ENCODE peak calls at places on chromosomes 13 and 19, in six cellular contexts. One of them, this sample, is unnamed.

GRCh38 chr13:31909889-31910551 is 121.6 kb upstream of the FRY start:
- DNase-seq in GM23338: peak; percentile 82
- DNase-seq in tibial artery: no peak
- DNase-seq in mammary epithelial cell: peak; percentile 37
- DNase-seq in thoracic aorta: no peak
- DNase-seq in CD8-positive, alpha-beta T cell: peak; percentile 53
- DNase-seq in this sample: peak; percentile 18

GRCh38 chr13:76289558-76289957 is 596.6 kb downstream of the KCTD12 start:
- DNase-seq in thoracic aorta: no peak
- DNase-seq in mammary epithelial cell: no peak
- DNase-seq in tibial artery: no peak
- DNase-seq in GM23338: no peak
- DNase-seq in CD8-positive, alpha-beta T cell: no peak
- DNase-seq in this sample: no peak

GRCh38 chr13:48571121-48571901 is 38.4 kb upstream of the RCBTB2 start:
- DNase-seq in CD8-positive, alpha-beta T cell: no peak
- DNase-seq in mammary epithelial cell: peak; percentile 43
- DNase-seq in thoracic aorta: no peak
- DNase-seq in tibial artery: peak; percentile 35
- DNase-seq in GM23338: no peak
- DNase-seq in this sample: no peak

GRCh38 chr13:27334774-27335490 is 64.3 kb downstream of the RASL11A start:
- DNase-seq in mammary epithelial cell: no peak
- DNase-seq in thoracic aorta: no peak
- DNase-seq in CD8-positive, alpha-beta T cell: no peak
- DNase-seq in tibial artery: no peak
- DNase-seq in GM23338: no peak
- DNase-seq in this sample: no peak

GRCh38 chr19:46404039-46404883 is 9.1 kb downstream of the CCDC8 start:
- DNase-seq in tibial artery: peak; percentile 59
- DNase-seq in CD8-positive, alpha-beta T cell: no peak
- DNase-seq in mammary epithelial cell: no peak
- DNase-seq in thoracic aorta: no peak
- DNase-seq in GM23338: peak; percentile 70
- DNase-seq in this sample: no peak

GRCh38 chr19:8001995-8002849 is 3.2 kb downstream of the ELAVL1 start:
- DNase-seq in mammary epithelial cell: peak; percentile 79
- DNase-seq in thoracic aorta: peak; percentile 11
- DNase-seq in GM23338: peak; percentile 93
- DNase-seq in tibial artery: peak; percentile 74
- DNase-seq in CD8-positive, alpha-beta T cell: peak; percentile 75
- DNase-seq in this sample: peak; percentile 68

GRCh38 chr19:16198363-16198636 is 589 bp downstream of the AP1M1 start:
- DNase-seq in thoracic aorta: no peak
- DNase-seq in GM23338: no peak
- DNase-seq in mammary epithelial cell: no peak
- DNase-seq in CD8-positive, alpha-beta T cell: no peak
- DNase-seq in tibial artery: no peak
- DNase-seq in this sample: no peak

GRCh38 chr13:82165396-82166174 is 1716.7 kb downstream of the SLITRK1 start:
- DNase-seq in thoracic aorta: no peak
- DNase-seq in CD8-positive, alpha-beta T cell: no peak
- DNase-seq in tibial artery: no peak
- DNase-seq in mammary epithelial cell: no peak
- DNase-seq in GM23338: no peak
- DNase-seq in this sample: no peak

GRCh38 chr19:28899703-28900102 is 313.2 kb downstream of the UQCRFS1 start:
- DNase-seq in tibial artery: no peak
- DNase-seq in thoracic aorta: no peak
- DNase-seq in mammary epithelial cell: no peak
- DNase-seq in GM23338: no peak
- DNase-seq in CD8-positive, alpha-beta T cell: no peak
- DNase-seq in this sample: no peak

GRCh38 chr13:57631607-57632275 is at the start of gene PCDH17:
- DNase-seq in CD8-positive, alpha-beta T cell: no peak
- DNase-seq in tibial artery: peak; percentile 65
- DNase-seq in thoracic aorta: no peak
- DNase-seq in mammary epithelial cell: no peak
- DNase-seq in GM23338: peak; percentile 85
- DNase-seq in this sample: no peak

GRCh38 chr13:45178349-45179142 is 22.3 kb downstream of the KCTD4 start:
- DNase-seq in mammary epithelial cell: no peak
- DNase-seq in GM23338: no peak
- DNase-seq in thoracic aorta: no peak
- DNase-seq in tibial artery: no peak
- DNase-seq in CD8-positive, alpha-beta T cell: no peak
- DNase-seq in this sample: no peak
- H3K4me3 ChIP-seq in mammary epithelial cell: no peak overlapping the region
- H3K4me3 ChIP-seq in GM23338: no peak overlapping the region
- H3K4me3 ChIP-seq in thoracic aorta: no peak overlapping the region
- H3K4me3 ChIP-seq in tibial artery: no peak overlapping the region
- H3K4me3 ChIP-seq in CD8-positive, alpha-beta T cell: no peak overlapping the region
- H3K4me3 ChIP-seq in this sample: no peak overlapping the region

DNA sequence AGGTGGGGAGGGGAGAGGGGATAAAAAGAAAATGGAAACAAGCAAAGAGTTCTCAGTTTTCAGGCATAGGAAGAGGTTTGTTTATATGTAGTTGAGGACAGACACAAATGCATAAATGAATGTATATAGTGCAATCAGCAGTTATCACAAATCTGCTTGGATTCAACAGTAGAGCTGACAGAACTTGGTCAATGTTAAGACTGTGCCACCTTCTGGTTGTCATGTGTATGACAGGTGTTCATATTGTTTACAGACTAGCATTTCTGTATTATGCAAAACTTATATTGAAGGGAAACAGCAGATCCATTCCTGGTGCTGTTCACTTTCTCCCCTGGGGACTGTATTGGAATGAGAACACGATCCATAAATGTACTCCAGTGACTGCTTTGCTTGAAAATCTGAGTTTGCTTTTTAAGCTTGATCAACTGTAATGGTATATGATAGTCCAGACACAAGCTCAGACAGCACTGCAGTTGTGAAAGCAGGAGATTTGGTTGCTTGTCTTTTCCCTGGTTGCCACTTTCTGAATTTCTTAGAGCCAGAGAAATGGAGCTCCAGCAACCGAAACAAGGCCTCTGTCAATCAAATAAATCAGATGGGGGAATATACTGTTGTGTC is 319.5 kb upstream of the OBI1 start:
- DNase-seq in thoracic aorta: no peak
- DNase-seq in tibial artery: no peak
- DNase-seq in mammary epithelial cell: peak; percentile 37
- DNase-seq in CD8-positive, alpha-beta T cell: peak; percentile 22
- DNase-seq in GM23338: peak; percentile 76
- DNase-seq in this sample: peak; percentile 51
- TF ChIP-seq CTCF in thoracic aorta: peak; percentile 36
- TF ChIP-seq CTCF in tibial artery: peak; percentile 51
- TF ChIP-seq CTCF in mammary epithelial cell: peak; percentile 74
- TF ChIP-seq CTCF in CD8-positive, alpha-beta T cell: peak; percentile 74
- TF ChIP-seq CTCF in GM23338: peak; percentile 82
- TF ChIP-seq CTCF in this sample: peak; percentile 74

DNA sequence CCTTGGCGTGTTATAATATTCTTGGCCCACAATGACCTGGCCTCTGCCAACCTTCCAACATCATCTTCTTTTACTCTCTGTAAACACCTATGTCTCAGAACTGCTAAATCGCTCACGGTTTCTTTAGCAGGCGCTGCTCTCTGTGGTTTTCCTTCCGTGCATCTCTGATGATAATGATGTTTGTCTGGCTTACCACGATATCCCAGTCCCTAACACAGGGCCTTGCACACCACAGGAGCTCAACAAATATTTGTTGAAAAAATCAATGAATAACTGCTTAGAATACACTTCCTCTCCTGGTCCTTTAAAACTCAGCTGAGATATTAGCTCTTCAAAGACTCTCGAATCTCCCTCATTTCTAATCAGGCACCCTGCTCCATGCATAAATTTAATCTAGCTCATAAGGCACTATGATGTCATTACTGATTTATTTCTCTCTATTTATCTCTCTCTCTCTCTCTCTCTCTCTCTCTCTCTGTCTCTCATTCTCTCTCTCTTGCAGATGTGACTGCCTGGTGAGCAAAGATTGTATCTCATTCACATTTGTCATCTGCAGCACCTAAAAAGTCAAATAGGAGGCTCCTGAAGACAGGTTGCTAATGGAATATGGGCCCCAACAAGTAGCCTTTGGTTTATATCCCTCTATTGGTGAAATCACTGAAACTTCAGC is 206.4 kb downstream of the NHLRC3 start:
- DNase-seq in CD8-positive, alpha-beta T cell: no peak
- DNase-seq in GM23338: no peak
- DNase-seq in thoracic aorta: no peak
- DNase-seq in mammary epithelial cell: no peak
- DNase-seq in tibial artery: no peak
- DNase-seq in this sample: no peak
- H3K4me1 ChIP-seq in CD8-positive, alpha-beta T cell: no peaks in the 10 kb centered on the region
- H3K4me1 ChIP-seq in GM23338: no peaks in the 10 kb centered on the region
- H3K4me1 ChIP-seq in thoracic aorta: no peaks in the 10 kb centered on the region
- H3K4me1 ChIP-seq in mammary epithelial cell: peaks cover 3% of the 10 kb centered on the region
- H3K4me1 ChIP-seq in tibial artery: no peaks in the 10 kb centered on the region
- H3K4me1 ChIP-seq in this sample: no peaks in the 10 kb centered on the region

DNA sequence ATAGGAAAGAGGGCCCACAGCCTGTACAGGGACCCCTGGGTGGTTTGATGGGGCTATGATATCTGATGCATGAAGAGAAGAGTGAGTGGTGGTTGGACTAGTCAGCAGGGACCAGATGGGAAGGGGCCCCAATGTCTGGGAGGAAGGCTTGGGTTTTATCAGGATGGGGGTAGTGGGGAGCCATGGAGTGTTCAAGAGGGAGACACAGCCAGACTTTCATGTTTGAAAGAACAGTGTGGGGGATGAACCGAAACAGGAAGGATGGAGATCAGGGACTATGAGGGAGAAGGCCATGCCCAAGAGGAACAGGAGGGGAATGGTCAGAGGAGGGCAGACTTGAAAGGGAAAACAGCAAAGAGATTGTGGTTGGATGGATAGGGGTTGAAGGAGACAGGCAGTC is 63.1 kb downstream of the UNC13A start:
- DNase-seq in CD8-positive, alpha-beta T cell: no peak
- DNase-seq in GM23338: no peak
- DNase-seq in tibial artery: no peak
- DNase-seq in thoracic aorta: no peak
- DNase-seq in mammary epithelial cell: no peak
- DNase-seq in this sample: no peak
- H3K4me3 ChIP-seq in CD8-positive, alpha-beta T cell: no peak overlapping the region
- H3K4me3 ChIP-seq in GM23338: no peak overlapping the region
- H3K4me3 ChIP-seq in tibial artery: no peak overlapping the region
- H3K4me3 ChIP-seq in thoracic aorta: no peak overlapping the region
- H3K4me3 ChIP-seq in mammary epithelial cell: no peak overlapping the region
- H3K4me3 ChIP-seq in this sample: no peak overlapping the region

GRCh38 chr13:86725105-86725504 is 925.9 kb upstream of the SLITRK6 start:
- DNase-seq in thoracic aorta: no peak
- DNase-seq in mammary epithelial cell: no peak
- DNase-seq in GM23338: peak; percentile 69
- DNase-seq in tibial artery: no peak
- DNase-seq in CD8-positive, alpha-beta T cell: no peak
- DNase-seq in this sample: no peak
- TF ChIP-seq CTCF in thoracic aorta: no peak
- TF ChIP-seq CTCF in mammary epithelial cell: no peak
- TF ChIP-seq CTCF in GM23338: peak; percentile 80
- TF ChIP-seq CTCF in tibial artery: no peak
- TF ChIP-seq CTCF in CD8-positive, alpha-beta T cell: no peak
- TF ChIP-seq CTCF in this sample: no peak

GRCh38 chr19:4986056-4986455 is 17.1 kb downstream of the KDM4B start:
- DNase-seq in tibial artery: no peak
- DNase-seq in CD8-positive, alpha-beta T cell: no peak
- DNase-seq in mammary epithelial cell: no peak
- DNase-seq in thoracic aorta: no peak
- DNase-seq in GM23338: no peak
- DNase-seq in this sample: no peak

GRCh38 chr19:4986471-4986888 is 17.6 kb downstream of the KDM4B start:
- DNase-seq in mammary epithelial cell: no peak
- DNase-seq in GM23338: no peak
- DNase-seq in tibial artery: no peak
- DNase-seq in thoracic aorta: no peak
- DNase-seq in CD8-positive, alpha-beta T cell: no peak
- DNase-seq in this sample: no peak

GRCh38 chr19:4988770-4989251 is 19.9 kb downstream of the KDM4B start:
- DNase-seq in mammary epithelial cell: no peak
- DNase-seq in GM23338: no peak
- DNase-seq in tibial artery: no peak
- DNase-seq in CD8-positive, alpha-beta T cell: no peak
- DNase-seq in thoracic aorta: peak; percentile 80
- DNase-seq in this sample: no peak

GRCh38 chr19:4987692-4988370 is 18.9 kb downstream of the KDM4B start:
- DNase-seq in thoracic aorta: no peak
- DNase-seq in GM23338: no peak
- DNase-seq in tibial artery: no peak
- DNase-seq in mammary epithelial cell: no peak
- DNase-seq in CD8-positive, alpha-beta T cell: no peak
- DNase-seq in this sample: no peak

GRCh38 chr19:4987286-4987685 is 18.4 kb downstream of the KDM4B start:
- DNase-seq in GM23338: no peak
- DNase-seq in tibial artery: no peak
- DNase-seq in thoracic aorta: no peak
- DNase-seq in mammary epithelial cell: no peak
- DNase-seq in CD8-positive, alpha-beta T cell: no peak
- DNase-seq in this sample: no peak
- H3K4me1 ChIP-seq in GM23338: no peaks in the 10 kb centered on the region
- H3K4me1 ChIP-seq in tibial artery: peaks cover 3% of the 10 kb centered on the region
- H3K4me1 ChIP-seq in thoracic aorta: peaks cover 32% of the 10 kb centered on the region
- H3K4me1 ChIP-seq in mammary epithelial cell: no peaks in the 10 kb centered on the region
- H3K4me1 ChIP-seq in CD8-positive, alpha-beta T cell: no peaks in the 10 kb centered on the region
- H3K4me1 ChIP-seq in this sample: no peaks in the 10 kb centered on the region

GRCh38 chr13:41004875-41005693 is 14.0 kb downstream of the ELF1 start:
- DNase-seq in GM23338: no peak
- DNase-seq in tibial artery: no peak
- DNase-seq in CD8-positive, alpha-beta T cell: no peak
- DNase-seq in mammary epithelial cell: no peak
- DNase-seq in thoracic aorta: no peak
- DNase-seq in this sample: no peak

GRCh38 chr13:41006951-41007350 is 12.2 kb downstream of the ELF1 start:
- DNase-seq in tibial artery: no peak
- DNase-seq in thoracic aorta: no peak
- DNase-seq in mammary epithelial cell: no peak
- DNase-seq in GM23338: no peak
- DNase-seq in CD8-positive, alpha-beta T cell: no peak
- DNase-seq in this sample: no peak

GRCh38 chr13:41007359-41008118 is 11.6 kb downstream of the ELF1 start:
- DNase-seq in GM23338: peak; percentile 39
- DNase-seq in mammary epithelial cell: no peak
- DNase-seq in CD8-positive, alpha-beta T cell: no peak
- DNase-seq in thoracic aorta: no peak
- DNase-seq in tibial artery: no peak
- DNase-seq in this sample: no peak

GRCh38 chr13:41006296-41006695 is 12.8 kb downstream of the ELF1 start:
- DNase-seq in GM23338: no peak
- DNase-seq in mammary epithelial cell: no peak
- DNase-seq in CD8-positive, alpha-beta T cell: no peak
- DNase-seq in tibial artery: no peak
- DNase-seq in thoracic aorta: no peak
- DNase-seq in this sample: no peak

GRCh38 chr13:41005709-41006108 is 13.4 kb downstream of the ELF1 start:
- DNase-seq in tibial artery: no peak
- DNase-seq in mammary epithelial cell: no peak
- DNase-seq in CD8-positive, alpha-beta T cell: no peak
- DNase-seq in GM23338: no peak
- DNase-seq in thoracic aorta: no peak
- DNase-seq in this sample: no peak
- H3K4me3 ChIP-seq in tibial artery: no peak overlapping the region
- H3K4me3 ChIP-seq in mammary epithelial cell: no peak overlapping the region
- H3K4me3 ChIP-seq in CD8-positive, alpha-beta T cell: no peak overlapping the region
- H3K4me3 ChIP-seq in GM23338: no peak overlapping the region
- H3K4me3 ChIP-seq in thoracic aorta: no peak overlapping the region
- H3K4me3 ChIP-seq in this sample: no peak overlapping the region

This sample was measured in Peyer's patch.